ENCODE peak calls at places on chromosomes 12 and 14, in four cellular contexts. C is left ventricle myocardium superior, B is upper lobe of right lung, G is Ammon's horn. N is an unnamed sample.

GRCh38 chr14:79090781-79091180 is 920.6 kb downstream of the NRXN3 start:
- DNase-seq in C (no peak), B (no peak), G (peak; percentile 5), N (no peak)

GRCh38 chr12:113088971-113089756 is 32.6 kb downstream of the DTX1 start:
- DNase-seq in C (no peak), B (no peak), G (no peak), N (no peak)

GRCh38 chr12:122081697-122082221 is 3.2 kb downstream of the MLXIP start:
- DNase-seq in C (peak; percentile 74), B (peak; percentile 67), G (peak; percentile 68), N (no peak)

GRCh38 chr12:47935196-47935595 is 28.2 kb upstream of the TMEM106C start:
- DNase-seq in C (peak; percentile 79), B (no peak), G (peak; percentile 16), N (no peak)

GRCh38 chr14:76375484-76375883 is 453 bp upstream of the ESRRB start:
- DNase-seq in C (no peak), B (no peak), G (no peak), N (no peak)

GRCh38 chr14:68147331-68147730 is 327.8 kb downstream of the RAD51B start:
- DNase-seq in C (no peak), B (no peak), G (no peak), N (no peak)

GRCh38 chr12:9365296-9365695 is 157.1 kb upstream of the PZP start:
- DNase-seq in C (no peak), B (no peak), G (no peak), N (no peak)

GRCh38 chr12:104569348-104570173 is 112.8 kb downstream of the CHST11 start:
- DNase-seq in C (no peak), B (no peak), G (peak; percentile 57), N (no peak)

GRCh38 chr12:121590476-121591143 is 9.8 kb upstream of the KDM2B start:
- DNase-seq in C (no peak), B (no peak), G (no peak), N (no peak)

GRCh38 chr14:96256420-96256819 is 410 bp downstream of the BDKRB1 start:
- DNase-seq in C (no peak), B (no peak), G (no peak), N (no peak)

GRCh38 chr12:115049617-115050016 is 365.6 kb upstream of the TBX3 start:
- DNase-seq in C (no peak), B (no peak), G (no peak), N (no peak)

GRCh38 chr14:35696119-35696518 is 113.0 kb downstream of the RALGAPA1 start:
- DNase-seq in C (no peak), B (no peak), G (no peak), N (no peak)

GRCh38 chr14:49982522-49982951 is 89.7 kb downstream of the ARF6 start:
- DNase-seq in C (no peak), B (no peak), G (no peak), N (no peak)

GRCh38 chr12:120703311-120703942 is 6.8 kb upstream of the UNC119B start:
- DNase-seq in C (no peak), B (peak; percentile 80), G (no peak), N (no peak)

GRCh38 chr14:74286736-74287135 is 16.0 kb downstream of the ABCD4 start:
- DNase-seq in C (no peak), B (no peak), G (no peak), N (no peak)

GRCh38 chr14:21300892-21301291 is 21.0 kb downstream of the RPGRIP1 start:
- DNase-seq in C (peak; percentile 60), B (peak; percentile 66), G (peak; percentile 54), N (no peak)

GRCh38 chr12:39831587-39832315 is 212.1 kb upstream of the ABCD2 start:
- DNase-seq in C (no peak), B (no peak), G (no peak), N (no peak)

GRCh38 chr12:33438890-33439586 is 581 bp downstream of the SYT10 start:
- DNase-seq in C (peak; percentile 18), B (peak; percentile 65), G (no peak), N (peak; percentile 36)

GRCh38 chr12:131458048-131458374 is 252.9 kb upstream of the SFSWAP start:
- DNase-seq in C (no peak), B (no peak), G (no peak), N (no peak)

GRCh38 chr12:101663298-101663697 is 34.1 kb upstream of the CHPT1 start:
- DNase-seq in C (no peak), B (no peak), G (no peak), N (no peak)

GRCh38 chr14:34355584-34356266 is 106.3 kb downstream of the SPTSSA start:
- DNase-seq in C (no peak), B (no peak), G (peak; percentile 68), N (no peak)

GRCh38 chr12:98058838-98059237 is 456.6 kb upstream of the TMPO start:
- DNase-seq in C (no peak), B (no peak), G (no peak), N (no peak)

GRCh38 chr12:103855036-103855712 is 14.1 kb upstream of the NT5DC3 start:
- DNase-seq in C (no peak), B (no peak), G (no peak), N (no peak)

GRCh38 chr12:56749853-56750252 is 2.3 kb downstream of the PRIM1 start:
- DNase-seq in C (no peak), B (no peak), G (no peak), N (no peak)

GRCh38 chr14:90551070-90551704 is 154.4 kb downstream of the CALM1 start:
- DNase-seq in C (peak; percentile 60), B (no peak), G (no peak), N (no peak)

GRCh38 chr12:53990311-53991076 is 5.5 kb downstream of the HOXC10 start:
- DNase-seq in C (no peak), B (no peak), G (no peak), N (no peak)

GRCh38 chr12:106780010-106780625 is 5.6 kb downstream of the RIC8B start:
- DNase-seq in C (no peak), B (no peak), G (no peak), N (no peak)

GRCh38 chr12:13181375-13182070 is 15.0 kb upstream of the EMP1 start:
- DNase-seq in C (no peak), B (no peak), G (no peak), N (no peak)

GRCh38 chr12:4250691-4251090 is 22.9 kb upstream of the CCND2 start:
- DNase-seq in C (no peak), B (no peak), G (no peak), N (no peak)

GRCh38 chr12:79982371-79983062 is 47.6 kb upstream of the PPP1R12A start:
- DNase-seq in C (no peak), B (no peak), G (no peak), N (no peak)

GRCh38 chr14:90235179-90235976 is 21.0 kb upstream of the PSMC1 start:
- DNase-seq in C (peak; percentile 71), B (peak; percentile 80), G (peak; percentile 59), N (no peak)

GRCh38 chr14:92362781-92363235 is 39.8 kb downstream of the SLC24A4 start:
- DNase-seq in C (no peak), B (no peak), G (peak; percentile 74), N (no peak)

GRCh38 chr14:98297567-98297966 is 974.4 kb downstream of the BCL11B start:
- DNase-seq in C (no peak), B (no peak), G (no peak), N (no peak)

GRCh38 chr12:52798003-52798670 is 2.2 kb upstream of the KRT3 start:
- DNase-seq in C (no peak), B (peak; percentile 2), G (no peak), N (no peak)

GRCh38 chr14:67477926-67478915 is 10.3 kb downstream of the TMEM229B start:
- DNase-seq in C (no peak), B (no peak), G (no peak), N (no peak)

GRCh38 chr12:80551897-80552296 is 107.9 kb downstream of the PTPRQ start:
- DNase-seq in C (no peak), B (no peak), G (no peak), N (peak; percentile 37)

GRCh38 chr12:54300732-54301427 is at the start of gene NFE2:
- DNase-seq in C (peak; percentile 64), B (peak; percentile 83), G (peak; percentile 45), N (peak; percentile 80)

GRCh38 chr12:17304503-17305347 is 698.8 kb upstream of the LMO3 start:
- DNase-seq in C (no peak), B (no peak), G (peak; percentile 7), N (no peak)

GRCh38 chr14:70663707-70664179 is 22.0 kb downstream of the TTC9 start:
- DNase-seq in C (no peak), B (no peak), G (no peak), N (no peak)

GRCh38 chr12:6632026-6632978 is 3.5 kb downstream of the LPAR5 start:
- DNase-seq in C (no peak), B (no peak), G (peak; percentile 75), N (no peak)